ENCODE peak calls at places on chromosomes 6 and 20, in five cellular contexts. S is LNCaP clone FGC, Z is astrocyte, I is heart left ventricle, A is HCT116. V is an unnamed sample.

GRCh38 chr6:30490031-30490876 is 945 bp downstream of the HLA-E start:
- DNase-seq in A (no peak), I (peak), S (no peak), Z (peak), V (peak)

GRCh38 chr6:84897874-84898635 is 133.7 kb upstream of the TBX18 start:
- DNase-seq in S (no peak), A (no peak), Z (peak), I (no peak), V (peak)

GRCh38 chr20:8800089-8800488 is 268.8 kb upstream of the PLCB4 start:
- DNase-seq in Z (no peak), S (no peak), I (no peak), A (no peak), V (no peak)

GRCh38 chr6:48774276-48774675 is 663.3 kb upstream of the PTCHD4 start:
- DNase-seq in Z (no peak), I (no peak), S (no peak), A (no peak), V (no peak)

GRCh38 chr20:53748821-53749402 is 155.3 kb upstream of the ZNF217 start:
- DNase-seq in S (no peak), Z (peak), I (no peak), A (no peak), V (peak)

GRCh38 chr20:9261781-9262180 is 192.9 kb downstream of the PLCB4 start:
- DNase-seq in A (no peak), Z (no peak), I (no peak), S (no peak), V (no peak)

GRCh38 chr6:10531513-10531912 is 10.4 kb downstream of the GCNT2 start:
- DNase-seq in Z (no peak), A (no peak), S (no peak), I (no peak), V (no peak)

GRCh38 chr6:32894085-32895005 is 40.4 kb downstream of the PSMB9 start:
- DNase-seq in S (peak), Z (peak), I (peak), A (peak), V (peak)

GRCh38 chr6:41413250-41413649 is 77.8 kb downstream of the NCR2 start:
- DNase-seq in Z (no peak), I (no peak), A (no peak), S (no peak), V (no peak)

GRCh38 chr6:35596448-35597442 is 84.0 kb upstream of the TULP1 start:
- DNase-seq in A (peak), I (no peak), S (no peak), Z (peak), V (peak)

GRCh38 chr20:35020108-35021031 is 64.7 kb downstream of the MYH7B start:
- DNase-seq in S (no peak), I (no peak), A (no peak), Z (no peak), V (peak)

GRCh38 chr20:6057139-6057538 is 3.3 kb upstream of the LRRN4 start:
- DNase-seq in S (no peak), Z (no peak), A (no peak), I (no peak), V (no peak)

GRCh38 chr6:74925683-74926082 is 280.2 kb downstream of the COL12A1 start:
- DNase-seq in A (no peak), Z (no peak), I (no peak), S (no peak), V (no peak)

GRCh38 chr6:114096553-114097172 is 125.7 kb upstream of the HDAC2 start:
- DNase-seq in S (no peak), Z (no peak), I (no peak), A (peak), V (peak)

GRCh38 chr6:136927313-136927712 is 5.2 kb downstream of the SLC35D3 start:
- DNase-seq in I (no peak), S (no peak), A (peak), Z (no peak), V (peak)

GRCh38 chr6:85186546-85187170 is 263.2 kb upstream of the NT5E start:
- DNase-seq in Z (no peak), I (no peak), A (no peak), S (no peak), V (peak)

GRCh38 chr6:38283734-38284362 is 355.9 kb downstream of the BTBD9 start:
- DNase-seq in S (no peak), A (peak), Z (no peak), I (no peak), V (no peak)

GRCh38 chr20:41540459-41540858 is 77.7 kb downstream of the CHD6 start:
- DNase-seq in I (no peak), Z (no peak), S (no peak), A (no peak), V (no peak)

GRCh38 chr6:109894181-109894580 is 83.9 kb upstream of the GPR6 start:
- DNase-seq in Z (no peak), I (no peak), A (no peak), S (no peak), V (no peak)

GRCh38 chr20:45798935-45799642 is 7.3 kb downstream of the DNTTIP1 start:
- DNase-seq in A (no peak), S (no peak), I (no peak), Z (no peak), V (peak)

GRCh38 chr6:10151144-10151915 is 263.5 kb downstream of the TFAP2A start:
- DNase-seq in A (no peak), I (no peak), S (no peak), Z (peak), V (peak)

GRCh38 chr6:169019727-169020491 is 233.7 kb downstream of the THBS2 start:
- DNase-seq in S (no peak), I (no peak), A (no peak), Z (no peak), V (peak)

GRCh38 chr6:97129111-97129510 is 153.9 kb downstream of the MMS22L start:
- DNase-seq in I (no peak), Z (no peak), A (no peak), S (no peak), V (peak)
- TF ChIP-seq CTCF in I (no peak), Z (no peak), A (no peak), S (no peak), V (no peak)

GRCh38 chr20:37901667-37902503 is 1.0 kb upstream of the VSTM2L start:
- DNase-seq in Z (peak), A (peak), S (peak), I (no peak), V (peak)
- H3K4me3 ChIP-seq in Z (peak), A (no peak), S (peak), I (no peak), V (no peak)

DNA sequence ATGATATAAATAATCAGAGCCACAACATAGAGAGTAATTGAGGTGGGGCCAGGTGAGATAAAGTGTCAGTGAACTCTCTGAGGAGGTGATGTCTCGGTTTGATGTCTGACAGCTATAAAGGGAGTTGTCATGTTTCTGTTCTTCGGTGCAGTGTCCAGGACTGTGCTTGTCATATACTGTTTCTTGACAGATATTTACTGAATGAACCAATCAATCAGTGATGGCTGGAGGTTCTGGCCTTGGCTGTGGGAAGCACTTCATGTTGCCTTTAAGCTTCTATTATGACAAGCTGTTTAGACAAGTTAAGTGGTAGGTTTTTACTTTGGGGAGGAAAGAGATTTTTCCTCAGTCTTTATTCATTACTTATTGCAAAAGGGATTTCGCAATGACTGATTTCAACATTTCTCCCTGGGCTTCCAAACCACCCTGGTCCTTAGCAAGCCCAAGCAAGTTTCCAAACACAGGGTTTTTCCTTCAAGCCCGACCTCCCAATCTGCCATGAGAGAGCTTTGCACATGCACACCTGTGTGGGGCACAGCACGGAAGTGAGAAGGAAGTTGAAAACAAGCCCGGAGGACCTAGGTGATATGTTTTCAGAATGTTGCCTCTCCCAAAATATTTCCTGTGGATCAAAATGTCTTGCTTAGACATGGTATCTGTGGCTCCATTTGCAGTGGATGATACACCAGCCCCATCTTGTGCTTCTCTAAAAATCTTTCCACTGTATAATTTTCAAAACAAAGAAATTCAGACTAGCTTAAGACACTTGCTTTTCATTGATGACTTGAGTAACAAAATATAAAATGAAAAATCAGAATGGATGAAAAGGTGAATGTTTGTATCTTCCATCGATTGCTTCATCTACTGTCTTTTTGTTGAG is 567.3 kb upstream of the BTBD3 start:
- DNase-seq in Z (peak), I (no peak), S (no peak), A (no peak), V (peak)
- TF ChIP-seq CTCF in Z (no peak), I (no peak), S (no peak), A (no peak), V (no peak)

DNA sequence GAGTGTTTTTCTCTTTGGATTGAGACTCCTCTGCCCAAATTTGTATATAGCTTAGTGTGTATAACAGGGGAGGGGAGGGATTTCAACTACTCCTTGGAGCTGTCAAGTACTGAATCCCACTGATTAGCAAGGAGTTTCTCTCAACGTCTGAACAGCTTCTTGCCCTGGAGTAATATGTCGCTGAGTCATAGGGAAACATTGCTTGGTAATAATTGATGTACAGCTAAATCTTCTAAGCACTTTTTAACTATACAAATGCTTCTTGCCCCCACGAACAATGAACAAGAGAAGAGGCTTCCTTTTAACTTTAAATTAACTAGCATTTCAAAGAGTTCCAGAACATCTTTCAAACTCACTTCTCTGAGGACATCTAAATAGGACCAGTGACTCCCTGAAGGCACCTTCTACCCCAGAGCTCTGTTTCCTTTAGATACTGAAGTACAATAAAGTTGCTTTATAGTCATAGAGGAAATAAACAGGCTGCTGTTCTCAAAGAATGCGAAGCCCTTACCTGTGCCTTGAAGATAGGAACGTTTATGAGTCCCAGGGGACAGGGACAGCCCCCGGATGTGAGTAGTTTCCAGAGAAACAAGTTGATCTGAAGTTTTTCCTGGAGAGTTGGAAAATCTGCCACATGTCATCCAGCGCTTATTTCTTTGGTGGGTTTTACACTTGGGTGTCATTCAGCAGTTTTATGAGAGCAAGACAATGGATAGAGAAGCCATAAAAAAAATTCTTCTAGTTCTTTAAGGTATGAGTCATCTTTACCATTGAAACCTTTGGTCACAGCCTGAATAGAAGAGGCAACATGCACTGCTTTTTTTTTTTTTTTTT is 462.5 kb upstream of the BTBD3 start:
- DNase-seq in A (peak), Z (peak), S (no peak), I (no peak), V (peak)
- H3K4me3 ChIP-seq in A (peak), Z (peak), S (no peak), I (no peak), V (no peak)

DNA sequence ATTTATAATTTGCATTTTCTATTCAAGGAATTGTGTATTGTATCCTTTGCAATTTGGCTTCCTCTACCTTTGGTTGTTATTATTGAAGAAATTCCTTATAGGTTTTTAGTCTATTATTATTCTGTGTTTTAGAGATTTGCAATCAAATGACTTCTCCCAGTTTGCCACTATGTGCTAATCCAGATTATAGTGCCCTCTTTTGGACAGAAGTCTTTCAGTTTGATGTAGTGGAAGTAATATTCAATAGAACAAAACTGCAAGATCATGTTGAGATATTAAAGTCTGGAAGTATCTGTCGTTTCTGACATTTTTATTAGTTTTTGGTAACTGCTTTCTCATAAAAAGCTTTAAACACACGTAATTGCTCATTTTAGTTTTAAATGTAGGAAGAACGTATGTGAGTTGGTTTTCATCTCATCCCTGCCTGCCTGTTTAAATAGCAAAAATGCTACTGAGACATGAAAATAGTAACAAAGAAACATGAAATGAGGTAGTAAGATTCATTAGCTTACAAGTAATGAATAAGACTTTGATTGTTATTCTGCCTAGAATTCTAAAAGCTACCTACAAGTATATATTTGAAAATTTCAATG is 72.8 kb downstream of the RTN4IP1 start:
- DNase-seq in A (no peak), Z (peak), I (no peak), S (no peak), V (peak)
- TF ChIP-seq CTCF in A (peak), Z (peak), I (peak), S (peak), V (peak)

DNA sequence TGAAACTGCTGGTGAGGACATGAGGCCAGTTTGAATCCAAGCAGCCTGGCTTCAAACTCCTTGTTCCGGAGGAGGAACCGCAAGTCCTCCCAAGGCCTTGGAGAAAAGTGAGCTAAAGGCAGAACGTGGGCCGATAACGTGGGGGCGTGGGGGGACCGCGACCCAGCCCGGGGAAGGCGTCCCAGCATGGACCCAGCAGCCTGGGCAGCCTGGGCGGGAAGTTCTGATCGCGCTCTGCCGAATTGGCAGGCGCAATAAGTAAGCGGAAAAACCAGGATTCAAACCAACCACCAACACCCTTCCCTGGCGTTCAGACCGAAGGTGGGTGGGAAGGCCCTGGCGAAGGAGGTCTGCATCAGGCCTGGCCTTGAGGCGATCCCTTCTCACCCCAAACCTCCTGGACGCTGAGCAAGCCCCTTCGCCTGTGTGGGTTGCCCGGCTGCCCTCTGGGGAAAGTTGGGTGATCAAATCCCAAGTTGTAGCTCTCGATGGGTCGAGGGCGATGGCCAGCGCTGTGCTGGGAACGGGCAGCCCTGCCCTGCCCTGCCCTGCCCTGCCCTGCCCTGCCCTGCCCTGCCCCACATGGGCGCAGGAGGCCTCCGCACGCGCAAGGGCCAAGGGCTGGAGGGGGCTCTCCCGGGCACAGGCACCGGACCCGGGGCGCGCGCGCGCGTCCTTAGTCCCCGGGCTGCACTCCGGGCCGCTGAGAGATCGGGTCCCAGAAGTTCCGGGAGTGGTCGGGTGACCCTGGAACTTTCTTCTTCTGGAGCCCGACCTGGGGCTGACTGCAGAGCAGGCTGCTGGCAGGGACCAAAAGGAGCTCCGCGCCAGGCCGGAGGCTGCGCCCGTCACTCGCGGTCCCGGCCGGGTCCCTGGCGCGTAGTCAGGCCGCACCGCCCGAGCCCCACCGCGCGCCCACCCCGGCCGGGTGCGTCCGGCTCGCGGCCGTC is 644 bp upstream of the SLC22A3 start:
- DNase-seq in Z (no peak), I (no peak), S (no peak), A (no peak), V (no peak)
- H3K4me3 ChIP-seq in Z (peak), I (peak), S (no peak), A (no peak), V (no peak)

DNA sequence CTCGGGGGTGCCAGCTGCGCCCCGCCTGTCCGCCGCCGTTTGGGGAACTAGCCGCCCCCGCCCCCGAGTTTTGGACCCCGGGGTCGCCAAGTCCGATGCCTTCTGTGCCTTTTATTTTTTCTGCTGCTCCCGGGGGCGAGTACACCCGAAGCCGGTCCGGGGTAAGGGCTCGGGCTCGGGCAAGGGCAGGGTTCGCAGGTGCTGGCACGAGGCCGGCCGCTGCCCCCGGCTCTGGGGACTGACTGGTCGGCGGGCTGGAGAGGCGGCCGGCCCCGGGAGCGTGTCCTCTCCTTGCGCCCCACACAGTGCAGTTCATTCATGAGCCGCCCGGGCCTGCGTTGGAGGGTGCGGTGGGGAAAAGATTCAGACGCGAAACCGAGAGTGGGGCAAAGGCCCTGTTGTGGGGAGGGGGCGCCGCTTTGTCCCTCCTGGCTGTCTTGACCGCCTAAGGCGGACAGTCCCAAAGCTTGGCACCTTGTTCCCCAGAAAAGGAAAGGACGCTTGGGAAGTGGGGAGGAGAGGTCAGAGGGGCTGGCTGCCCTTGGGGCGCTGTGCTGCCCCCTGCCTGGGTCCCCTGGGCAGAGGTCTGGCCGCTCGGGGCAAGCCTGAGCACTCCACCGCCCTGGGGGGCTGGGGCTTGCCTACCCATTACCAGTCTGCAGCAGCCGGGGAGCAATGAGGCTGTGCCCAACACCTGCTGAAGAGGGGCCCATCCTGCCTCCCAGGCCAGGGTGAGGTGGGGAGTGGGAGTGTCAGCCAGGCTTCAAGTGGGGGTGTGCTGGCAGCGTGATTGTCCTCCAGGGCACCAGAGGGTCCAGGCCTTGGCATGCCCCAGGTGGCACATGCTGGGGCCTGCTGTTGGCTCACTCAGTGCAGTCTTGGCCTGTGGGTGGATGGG is 915 bp downstream of the TMEM63B start:
- DNase-seq in A (no peak), S (no peak), Z (no peak), I (peak), V (peak)
- TF ChIP-seq CTCF in A (peak), S (no peak), Z (no peak), I (no peak), V (no peak)

V was measured in fibroblast of pulmonary artery.